ENCODE peak calls at places on chromosomes 11 and 22, in six cellular contexts. One of them, this sample, is unnamed.

GRCh38 chr11:12376259-12376971 is 956 bp upstream of the PARVA start:
- DNase-seq in esophagus squamous epithelium: no peak
- DNase-seq in right lobe of liver: no peak
- DNase-seq in IMR-90: peak; percentile 91
- DNase-seq in adrenal gland: peak; percentile 27
- DNase-seq in A549: no peak
- DNase-seq in this sample: peak; percentile 75

GRCh38 chr11:29018631-29019030 is 910.4 kb downstream of the METTL15 start:
- DNase-seq in esophagus squamous epithelium: no peak
- DNase-seq in adrenal gland: no peak
- DNase-seq in right lobe of liver: no peak
- DNase-seq in IMR-90: peak; percentile 89
- DNase-seq in A549: peak; percentile 49
- DNase-seq in this sample: no peak

GRCh38 chr11:67054851-67055523 is 1.7 kb upstream of the RHOD start:
- DNase-seq in A549: peak; percentile 96
- DNase-seq in adrenal gland: peak; percentile 96
- DNase-seq in right lobe of liver: peak; percentile 87
- DNase-seq in IMR-90: peak; percentile 88
- DNase-seq in esophagus squamous epithelium: no peak
- DNase-seq in this sample: peak; percentile 53

GRCh38 chr11:90847268-90847886 is 624.5 kb upstream of the CHORDC1 start:
- DNase-seq in A549: no peak
- DNase-seq in adrenal gland: no peak
- DNase-seq in esophagus squamous epithelium: no peak
- DNase-seq in IMR-90: no peak
- DNase-seq in right lobe of liver: no peak
- DNase-seq in this sample: no peak

GRCh38 chr11:11669447-11669846 is 47.6 kb upstream of the GALNT18 start:
- DNase-seq in adrenal gland: no peak
- DNase-seq in A549: no peak
- DNase-seq in esophagus squamous epithelium: no peak
- DNase-seq in IMR-90: no peak
- DNase-seq in right lobe of liver: no peak
- DNase-seq in this sample: no peak

GRCh38 chr11:112589132-112589531 is 328.5 kb upstream of the PLET1 start:
- DNase-seq in adrenal gland: no peak
- DNase-seq in esophagus squamous epithelium: no peak
- DNase-seq in IMR-90: no peak
- DNase-seq in A549: no peak
- DNase-seq in right lobe of liver: no peak
- DNase-seq in this sample: no peak

GRCh38 chr11:109490953-109491733 is 69.2 kb downstream of the C11orf87 start:
- DNase-seq in adrenal gland: no peak
- DNase-seq in right lobe of liver: no peak
- DNase-seq in A549: no peak
- DNase-seq in IMR-90: peak; percentile 5
- DNase-seq in esophagus squamous epithelium: no peak
- DNase-seq in this sample: no peak

GRCh38 chr11:72629266-72629665 is 45.0 kb downstream of the PDE2A start:
- DNase-seq in adrenal gland: peak; percentile 61
- DNase-seq in right lobe of liver: no peak
- DNase-seq in IMR-90: no peak
- DNase-seq in esophagus squamous epithelium: no peak
- DNase-seq in A549: no peak
- DNase-seq in this sample: peak; percentile 66

GRCh38 chr11:2096001-2096918 is 42.9 kb downstream of the IGF2 start:
- DNase-seq in IMR-90: peak; percentile 50
- DNase-seq in esophagus squamous epithelium: no peak
- DNase-seq in adrenal gland: no peak
- DNase-seq in A549: no peak
- DNase-seq in right lobe of liver: no peak
- DNase-seq in this sample: peak; percentile 44

GRCh38 chr11:102314784-102315183 is 2.5 kb upstream of the BIRC3 start:
- DNase-seq in IMR-90: no peak
- DNase-seq in esophagus squamous epithelium: no peak
- DNase-seq in A549: no peak
- DNase-seq in adrenal gland: no peak
- DNase-seq in right lobe of liver: no peak
- DNase-seq in this sample: no peak
- H3K4me3 ChIP-seq in IMR-90: no peak overlapping the region
- H3K4me3 ChIP-seq in esophagus squamous epithelium: no peak overlapping the region
- H3K4me3 ChIP-seq in A549: no peak overlapping the region
- H3K4me3 ChIP-seq in adrenal gland: no peak overlapping the region
- H3K4me3 ChIP-seq in right lobe of liver: no peak overlapping the region
- H3K4me3 ChIP-seq in this sample: no peak overlapping the region

DNA sequence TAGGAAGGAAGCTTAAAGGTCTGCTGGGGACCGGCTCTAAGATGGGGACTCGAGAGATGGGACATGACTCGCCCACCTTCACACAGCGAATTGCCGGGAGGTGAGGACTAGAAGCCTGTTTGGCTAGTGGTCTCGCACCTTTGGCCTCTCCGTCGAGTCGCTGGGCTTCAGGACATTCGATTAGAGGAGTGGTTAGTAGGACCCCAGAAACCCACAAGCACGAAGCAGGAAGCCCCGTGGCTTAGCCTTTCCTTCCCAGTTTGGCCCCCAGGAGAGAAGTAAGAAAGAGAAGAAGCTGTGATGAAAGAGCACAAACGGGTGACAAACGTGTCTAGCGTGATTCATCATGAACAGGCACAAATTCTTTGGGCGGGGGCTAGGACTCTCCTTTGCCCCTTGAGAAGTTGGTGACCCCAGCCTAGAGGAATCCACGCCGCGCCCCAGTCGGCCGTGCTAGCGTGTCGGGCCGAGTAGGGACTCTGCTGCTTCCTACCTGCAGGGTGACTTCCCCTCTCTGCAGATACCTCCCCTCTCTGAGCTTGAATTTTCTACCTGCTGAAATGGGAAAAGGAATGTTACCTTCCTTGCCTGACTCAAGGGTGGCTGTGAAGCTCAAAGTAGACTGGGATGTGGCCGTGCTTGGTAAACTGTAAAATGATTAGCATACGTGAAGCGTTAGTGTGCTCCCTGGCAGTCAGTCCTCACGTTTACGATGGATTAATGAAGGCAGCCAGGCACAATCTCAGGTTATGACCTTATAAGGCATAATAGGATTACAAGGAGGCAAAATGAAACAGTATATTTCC is 1.1 kb upstream of the ADM start:
- DNase-seq in adrenal gland: no peak
- DNase-seq in IMR-90: peak; percentile 68
- DNase-seq in right lobe of liver: peak; percentile 68
- DNase-seq in esophagus squamous epithelium: no peak
- DNase-seq in A549: peak; percentile 55
- DNase-seq in this sample: no peak
- TF ChIP-seq POLR2A in adrenal gland: no peak
- TF ChIP-seq POLR2A in IMR-90: no peak
- TF ChIP-seq POLR2A in right lobe of liver: peak; percentile 31
- TF ChIP-seq POLR2A in esophagus squamous epithelium: no peak
- TF ChIP-seq POLR2A in A549: no peak
- TF ChIP-seq POLR2A in this sample: no peak

DNA sequence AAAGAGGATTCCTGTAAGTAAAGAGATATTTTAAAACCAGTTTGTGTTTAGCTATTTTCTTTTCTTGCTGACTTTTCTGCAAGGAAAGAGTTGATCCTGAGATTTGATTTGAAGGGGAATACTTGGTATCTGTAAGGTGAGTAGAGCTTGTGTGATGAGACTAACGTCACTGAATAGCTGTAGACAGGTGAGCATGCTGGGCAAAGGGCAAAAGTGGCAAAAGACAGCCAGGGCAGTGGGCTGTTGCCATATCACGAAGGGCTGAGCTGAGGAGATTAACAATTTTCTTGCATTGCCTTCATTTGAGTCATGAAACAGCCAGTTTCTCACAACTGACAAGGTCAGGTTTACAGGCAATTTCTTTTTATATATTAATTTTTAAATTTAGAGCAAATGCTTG is 21.1 kb downstream of the CRKL start:
- DNase-seq in adrenal gland: no peak
- DNase-seq in esophagus squamous epithelium: no peak
- DNase-seq in A549: no peak
- DNase-seq in IMR-90: no peak
- DNase-seq in right lobe of liver: no peak
- DNase-seq in this sample: no peak
- H3K4me1 ChIP-seq in adrenal gland: peaks cover 49% of the 10 kb centered on the region
- H3K4me1 ChIP-seq in esophagus squamous epithelium: peaks cover 19% of the 10 kb centered on the region
- H3K4me1 ChIP-seq in A549: peaks cover 14% of the 10 kb centered on the region
- H3K4me1 ChIP-seq in IMR-90: peaks cover 8% of the 10 kb centered on the region
- H3K4me1 ChIP-seq in right lobe of liver: no peaks in the 10 kb centered on the region
- H3K4me1 ChIP-seq in this sample: peaks cover 56% of the 10 kb centered on the region

GRCh38 chr11:76577921-76578654 is 92.5 kb downstream of the LRRC32 start:
- DNase-seq in IMR-90: no peak
- DNase-seq in adrenal gland: no peak
- DNase-seq in right lobe of liver: no peak
- DNase-seq in esophagus squamous epithelium: no peak
- DNase-seq in A549: no peak
- DNase-seq in this sample: no peak

GRCh38 chr11:76579752-76580151 is 90.8 kb downstream of the LRRC32 start:
- DNase-seq in A549: no peak
- DNase-seq in IMR-90: no peak
- DNase-seq in right lobe of liver: no peak
- DNase-seq in esophagus squamous epithelium: no peak
- DNase-seq in adrenal gland: no peak
- DNase-seq in this sample: no peak

GRCh38 chr11:76577199-76577920 is 93.2 kb downstream of the LRRC32 start:
- DNase-seq in esophagus squamous epithelium: no peak
- DNase-seq in adrenal gland: peak; percentile 73
- DNase-seq in IMR-90: peak; percentile 77
- DNase-seq in right lobe of liver: no peak
- DNase-seq in A549: no peak
- DNase-seq in this sample: peak; percentile 85

GRCh38 chr11:76578655-76579046 is 91.9 kb downstream of the LRRC32 start:
- DNase-seq in adrenal gland: peak; percentile 83
- DNase-seq in esophagus squamous epithelium: no peak
- DNase-seq in A549: no peak
- DNase-seq in right lobe of liver: peak; percentile 53
- DNase-seq in IMR-90: no peak
- DNase-seq in this sample: peak; percentile 80

GRCh38 chr11:76579047-76579751 is 91.3 kb downstream of the LRRC32 start:
- DNase-seq in IMR-90: no peak
- DNase-seq in A549: no peak
- DNase-seq in right lobe of liver: no peak
- DNase-seq in esophagus squamous epithelium: no peak
- DNase-seq in adrenal gland: peak; percentile 74
- DNase-seq in this sample: peak; percentile 82
- H3K4me3 ChIP-seq in IMR-90: no peak overlapping the region
- H3K4me3 ChIP-seq in A549: no peak overlapping the region
- H3K4me3 ChIP-seq in right lobe of liver: no peak overlapping the region
- H3K4me3 ChIP-seq in esophagus squamous epithelium: no peak overlapping the region
- H3K4me3 ChIP-seq in adrenal gland: no peak overlapping the region
- H3K4me3 ChIP-seq in this sample: no peak overlapping the region

GRCh38 chr11:65428578-65429068 is 6.0 kb downstream of the NEAT1 start:
- DNase-seq in right lobe of liver: peak; percentile 62
- DNase-seq in adrenal gland: peak; percentile 80
- DNase-seq in esophagus squamous epithelium: no peak
- DNase-seq in IMR-90: no peak
- DNase-seq in A549: no peak
- DNase-seq in this sample: peak; percentile 30

GRCh38 chr11:65425971-65426838 is 3.6 kb downstream of the NEAT1 start:
- DNase-seq in adrenal gland: peak; percentile 36
- DNase-seq in right lobe of liver: peak; percentile 17
- DNase-seq in esophagus squamous epithelium: no peak
- DNase-seq in IMR-90: peak; percentile 89
- DNase-seq in A549: no peak
- DNase-seq in this sample: peak; percentile 12

GRCh38 chr11:65425105-65425970 is 2.7 kb downstream of the NEAT1 start:
- DNase-seq in right lobe of liver: peak; percentile 39
- DNase-seq in IMR-90: peak; percentile 78
- DNase-seq in esophagus squamous epithelium: no peak
- DNase-seq in A549: no peak
- DNase-seq in adrenal gland: peak; percentile 50
- DNase-seq in this sample: peak; percentile 40

GRCh38 chr11:65427691-65428577 is 5.3 kb downstream of the NEAT1 start:
- DNase-seq in right lobe of liver: peak; percentile 54
- DNase-seq in adrenal gland: peak; percentile 76
- DNase-seq in IMR-90: peak; percentile 78
- DNase-seq in A549: no peak
- DNase-seq in esophagus squamous epithelium: no peak
- DNase-seq in this sample: no peak

GRCh38 chr11:65426839-65427690 is 4.5 kb downstream of the NEAT1 start:
- DNase-seq in adrenal gland: peak; percentile 80
- DNase-seq in IMR-90: peak; percentile 77
- DNase-seq in A549: no peak
- DNase-seq in esophagus squamous epithelium: no peak
- DNase-seq in right lobe of liver: peak; percentile 68
- DNase-seq in this sample: no peak
- TF ChIP-seq POLR2A in adrenal gland: no peak
- TF ChIP-seq POLR2A in IMR-90: peak; percentile 79
- TF ChIP-seq POLR2A in A549: peak; percentile 62
- TF ChIP-seq POLR2A in esophagus squamous epithelium: peak; percentile 59
- TF ChIP-seq POLR2A in right lobe of liver: peak; percentile 57
- TF ChIP-seq POLR2A in this sample: peak; percentile 40

DNA sequence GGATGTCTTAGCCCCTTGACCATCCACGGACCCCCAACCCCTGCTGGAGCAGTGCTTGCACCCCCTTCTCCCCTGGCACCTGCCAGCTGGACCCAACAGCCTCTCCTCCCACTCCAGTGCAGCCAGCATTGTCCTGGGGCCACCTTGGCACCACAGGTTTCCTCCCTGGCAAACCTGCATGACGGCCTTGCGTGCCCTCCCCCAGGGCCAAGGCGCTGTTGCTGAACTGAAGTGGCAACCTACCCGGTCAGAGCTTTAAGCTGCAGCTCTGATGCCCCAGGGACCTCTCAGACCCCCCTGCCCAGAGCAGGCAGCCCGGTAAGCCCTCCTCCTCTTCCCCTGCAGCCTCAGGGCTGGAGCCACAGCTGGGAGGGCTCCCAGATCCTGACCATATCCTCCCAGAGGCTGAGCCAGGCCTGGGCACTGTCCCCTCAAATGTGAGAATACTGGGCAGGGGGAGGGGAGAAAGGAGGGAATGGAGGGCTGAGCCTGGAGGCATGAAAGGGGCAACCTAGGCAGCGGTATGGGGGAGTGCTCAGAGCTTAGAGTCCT is 1.8 kb upstream of the LRRC75B start:
- DNase-seq in esophagus squamous epithelium: no peak
- DNase-seq in A549: no peak
- DNase-seq in IMR-90: no peak
- DNase-seq in adrenal gland: no peak
- DNase-seq in right lobe of liver: no peak
- DNase-seq in this sample: no peak
- H3K4me1 ChIP-seq in esophagus squamous epithelium: peaks cover 12% of the 10 kb centered on the region
- H3K4me1 ChIP-seq in A549: peaks cover 19% of the 10 kb centered on the region
- H3K4me1 ChIP-seq in IMR-90: no peaks in the 10 kb centered on the region
- H3K4me1 ChIP-seq in adrenal gland: peaks cover 3% of the 10 kb centered on the region
- H3K4me1 ChIP-seq in right lobe of liver: no peaks in the 10 kb centered on the region
- H3K4me1 ChIP-seq in this sample: peaks cover 15% of the 10 kb centered on the region